ENCODE peak calls at places on chromosomes 16 and 17, in nine cellular contexts. One of them, this sample, is unnamed.

GRCh38 chr17:53516643-53517042 is 306.1 kb upstream of the KIF2B start:
- DNase-seq in IMR-90: no peak
- DNase-seq in nephron progenitor cell: no peak
- DNase-seq in BJ: no peak
- DNase-seq in astrocyte of the spinal cord: peak; percentile 26
- DNase-seq in spleen: no peak
- DNase-seq in OCI-LY7: no peak
- DNase-seq in lower leg skin: no peak
- DNase-seq in body of pancreas: no peak
- DNase-seq in this sample: no peak

GRCh38 chr16:31071861-31072260 is 2.2 kb downstream of the ZNF668 start:
- DNase-seq in IMR-90: peak; percentile 94
- DNase-seq in nephron progenitor cell: no peak
- DNase-seq in BJ: peak; percentile 82
- DNase-seq in astrocyte of the spinal cord: peak; percentile 83
- DNase-seq in spleen: no peak
- DNase-seq in OCI-LY7: no peak
- DNase-seq in lower leg skin: no peak
- DNase-seq in body of pancreas: no peak
- DNase-seq in this sample: no peak

GRCh38 chr17:80591788-80592187 is 47.1 kb downstream of the RPTOR start:
- DNase-seq in IMR-90: no peak
- DNase-seq in nephron progenitor cell: no peak
- DNase-seq in BJ: no peak
- DNase-seq in astrocyte of the spinal cord: no peak
- DNase-seq in spleen: no peak
- DNase-seq in OCI-LY7: no peak
- DNase-seq in lower leg skin: peak; percentile 3
- DNase-seq in body of pancreas: no peak
- DNase-seq in this sample: no peak

GRCh38 chr16:11563493-11564040 is 23.2 kb downstream of the LITAF start:
- DNase-seq in IMR-90: no peak
- DNase-seq in nephron progenitor cell: no peak
- DNase-seq in BJ: no peak
- DNase-seq in astrocyte of the spinal cord: no peak
- DNase-seq in spleen: no peak
- DNase-seq in OCI-LY7: no peak
- DNase-seq in lower leg skin: no peak
- DNase-seq in body of pancreas: no peak
- DNase-seq in this sample: no peak

GRCh38 chr16:58850019-58850626 is 116.0 kb upstream of the GOT2 start:
- DNase-seq in IMR-90: no peak
- DNase-seq in nephron progenitor cell: no peak
- DNase-seq in BJ: no peak
- DNase-seq in astrocyte of the spinal cord: no peak
- DNase-seq in spleen: no peak
- DNase-seq in OCI-LY7: no peak
- DNase-seq in lower leg skin: no peak
- DNase-seq in body of pancreas: no peak
- DNase-seq in this sample: no peak

GRCh38 chr16:88737298-88738166 is 31.2 kb downstream of the CTU2 start:
- DNase-seq in IMR-90: peak; percentile 70
- DNase-seq in nephron progenitor cell: peak; percentile 83
- DNase-seq in BJ: no peak
- DNase-seq in astrocyte of the spinal cord: peak; percentile 52
- DNase-seq in spleen: peak; percentile 96
- DNase-seq in OCI-LY7: peak; percentile 82
- DNase-seq in lower leg skin: no peak
- DNase-seq in body of pancreas: peak; percentile 80
- DNase-seq in this sample: no peak

GRCh38 chr16:89685916-89686315 is 573 bp upstream of the CDK10 start:
- DNase-seq in IMR-90: no peak
- DNase-seq in nephron progenitor cell: no peak
- DNase-seq in BJ: no peak
- DNase-seq in astrocyte of the spinal cord: no peak
- DNase-seq in spleen: no peak
- DNase-seq in OCI-LY7: no peak
- DNase-seq in lower leg skin: no peak
- DNase-seq in body of pancreas: no peak
- DNase-seq in this sample: peak; percentile 53

GRCh38 chr16:10979717-10980601 is 35.6 kb downstream of the CLEC16A start:
- DNase-seq in IMR-90: no peak
- DNase-seq in nephron progenitor cell: no peak
- DNase-seq in BJ: peak; percentile 78
- DNase-seq in astrocyte of the spinal cord: peak; percentile 33
- DNase-seq in spleen: no peak
- DNase-seq in OCI-LY7: no peak
- DNase-seq in lower leg skin: no peak
- DNase-seq in body of pancreas: peak; percentile 38
- DNase-seq in this sample: no peak

GRCh38 chr17:60073621-60074020 is 5.1 kb downstream of the HEATR6 start:
- DNase-seq in IMR-90: no peak
- DNase-seq in nephron progenitor cell: no peak
- DNase-seq in BJ: no peak
- DNase-seq in astrocyte of the spinal cord: no peak
- DNase-seq in spleen: no peak
- DNase-seq in OCI-LY7: no peak
- DNase-seq in lower leg skin: no peak
- DNase-seq in body of pancreas: no peak
- DNase-seq in this sample: no peak

GRCh38 chr16:6726621-6727020 is 606.0 kb upstream of the RBFOX1 start:
- DNase-seq in IMR-90: no peak
- DNase-seq in nephron progenitor cell: no peak
- DNase-seq in BJ: no peak
- DNase-seq in astrocyte of the spinal cord: no peak
- DNase-seq in spleen: no peak
- DNase-seq in OCI-LY7: no peak
- DNase-seq in lower leg skin: no peak
- DNase-seq in body of pancreas: no peak
- DNase-seq in this sample: no peak

GRCh38 chr16:6728381-6728780 is 604.3 kb upstream of the RBFOX1 start:
- DNase-seq in IMR-90: no peak
- DNase-seq in nephron progenitor cell: no peak
- DNase-seq in BJ: no peak
- DNase-seq in astrocyte of the spinal cord: no peak
- DNase-seq in spleen: no peak
- DNase-seq in OCI-LY7: no peak
- DNase-seq in lower leg skin: no peak
- DNase-seq in body of pancreas: no peak
- DNase-seq in this sample: no peak

GRCh38 chr16:6722786-6723185 is 609.9 kb upstream of the RBFOX1 start:
- DNase-seq in IMR-90: no peak
- DNase-seq in nephron progenitor cell: no peak
- DNase-seq in BJ: no peak
- DNase-seq in astrocyte of the spinal cord: no peak
- DNase-seq in spleen: no peak
- DNase-seq in OCI-LY7: no peak
- DNase-seq in lower leg skin: no peak
- DNase-seq in body of pancreas: no peak
- DNase-seq in this sample: no peak

GRCh38 chr16:6725634-6726331 is 606.9 kb upstream of the RBFOX1 start:
- DNase-seq in IMR-90: no peak
- DNase-seq in nephron progenitor cell: no peak
- DNase-seq in BJ: no peak
- DNase-seq in astrocyte of the spinal cord: no peak
- DNase-seq in spleen: no peak
- DNase-seq in OCI-LY7: peak; percentile 4
- DNase-seq in lower leg skin: no peak
- DNase-seq in body of pancreas: no peak
- DNase-seq in this sample: no peak
- TF ChIP-seq CTCF in IMR-90: no peak
- TF ChIP-seq CTCF in nephron progenitor cell: no peak
- TF ChIP-seq CTCF in BJ: no peak
- TF ChIP-seq CTCF in astrocyte of the spinal cord: no peak
- TF ChIP-seq CTCF in spleen: no peak
- TF ChIP-seq CTCF in OCI-LY7: peak; percentile 61
- TF ChIP-seq CTCF in lower leg skin: no peak
- TF ChIP-seq CTCF in body of pancreas: no peak
- TF ChIP-seq CTCF in this sample: peak; percentile 19

DNA sequence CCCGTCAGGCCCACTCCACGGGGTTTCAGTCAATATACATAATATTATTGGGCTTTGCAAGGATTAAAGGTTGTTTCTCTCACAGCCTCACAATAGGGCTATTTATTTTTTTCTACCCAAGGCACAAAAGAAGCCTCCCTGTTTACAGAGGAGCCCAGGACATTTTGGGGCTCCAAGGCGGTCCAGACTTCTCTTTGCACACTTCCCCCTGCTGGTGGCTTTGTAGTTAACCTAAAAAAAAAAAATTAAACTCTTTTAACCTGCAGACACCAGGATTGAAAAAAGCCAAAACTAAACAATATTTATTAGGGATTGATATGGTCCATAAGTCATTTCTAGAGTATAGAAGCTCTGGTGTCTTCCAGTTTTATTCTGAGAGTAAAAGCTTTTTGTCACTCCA is 169.7 kb upstream of the ZFHX3 start:
- DNase-seq in IMR-90: no peak
- DNase-seq in nephron progenitor cell: no peak
- DNase-seq in BJ: no peak
- DNase-seq in astrocyte of the spinal cord: no peak
- DNase-seq in spleen: no peak
- DNase-seq in OCI-LY7: no peak
- DNase-seq in lower leg skin: no peak
- DNase-seq in body of pancreas: no peak
- DNase-seq in this sample: no peak
- TF ChIP-seq CTCF in IMR-90: peak; percentile 21
- TF ChIP-seq CTCF in nephron progenitor cell: peak; percentile 22
- TF ChIP-seq CTCF in BJ: peak; percentile 17
- TF ChIP-seq CTCF in astrocyte of the spinal cord: peak; percentile 24
- TF ChIP-seq CTCF in spleen: no peak
- TF ChIP-seq CTCF in OCI-LY7: peak; percentile 43
- TF ChIP-seq CTCF in lower leg skin: no peak
- TF ChIP-seq CTCF in body of pancreas: no peak
- TF ChIP-seq CTCF in this sample: peak; percentile 66

DNA sequence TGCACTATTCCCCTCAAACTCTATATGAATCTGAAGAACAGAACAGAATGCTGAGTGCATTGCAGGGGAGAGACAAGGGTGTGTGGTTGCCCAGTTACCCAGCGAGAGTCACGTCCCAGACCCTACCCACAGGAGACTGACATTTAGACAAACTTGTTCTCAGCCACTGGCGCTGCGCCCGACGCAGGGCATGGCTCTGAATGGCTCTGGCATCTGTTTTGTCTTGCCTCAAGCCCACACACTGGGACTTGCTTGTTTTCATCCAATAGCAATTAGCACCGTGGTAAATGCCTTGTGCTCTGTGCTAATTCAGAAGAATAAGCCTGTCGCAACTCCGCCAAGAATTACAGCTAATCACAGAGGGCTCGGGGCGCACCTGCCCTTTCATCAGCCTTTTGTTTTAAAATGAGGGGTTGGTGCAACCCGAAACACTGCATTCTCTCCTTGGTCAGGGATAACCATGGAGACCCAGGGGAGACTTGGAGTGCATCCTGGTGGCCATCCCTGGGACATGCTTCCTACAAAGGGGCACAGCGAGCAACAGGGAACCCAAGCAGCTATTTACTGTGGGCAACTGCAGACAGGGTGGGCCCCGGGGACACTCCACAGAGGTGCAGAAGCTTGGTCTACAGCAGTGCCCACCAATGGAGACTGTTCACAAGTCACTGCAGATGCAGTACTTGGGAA is 220.5 kb upstream of the ZFHX3 start:
- DNase-seq in IMR-90: peak; percentile 16
- DNase-seq in nephron progenitor cell: no peak
- DNase-seq in BJ: no peak
- DNase-seq in astrocyte of the spinal cord: no peak
- DNase-seq in spleen: no peak
- DNase-seq in OCI-LY7: no peak
- DNase-seq in lower leg skin: no peak
- DNase-seq in body of pancreas: no peak
- DNase-seq in this sample: no peak
- TF ChIP-seq CTCF in IMR-90: peak; percentile 25
- TF ChIP-seq CTCF in nephron progenitor cell: peak; percentile 14
- TF ChIP-seq CTCF in BJ: peak; percentile 59
- TF ChIP-seq CTCF in astrocyte of the spinal cord: peak; percentile 21
- TF ChIP-seq CTCF in spleen: no peak
- TF ChIP-seq CTCF in OCI-LY7: no peak
- TF ChIP-seq CTCF in lower leg skin: no peak
- TF ChIP-seq CTCF in body of pancreas: no peak
- TF ChIP-seq CTCF in this sample: peak; percentile 55

DNA sequence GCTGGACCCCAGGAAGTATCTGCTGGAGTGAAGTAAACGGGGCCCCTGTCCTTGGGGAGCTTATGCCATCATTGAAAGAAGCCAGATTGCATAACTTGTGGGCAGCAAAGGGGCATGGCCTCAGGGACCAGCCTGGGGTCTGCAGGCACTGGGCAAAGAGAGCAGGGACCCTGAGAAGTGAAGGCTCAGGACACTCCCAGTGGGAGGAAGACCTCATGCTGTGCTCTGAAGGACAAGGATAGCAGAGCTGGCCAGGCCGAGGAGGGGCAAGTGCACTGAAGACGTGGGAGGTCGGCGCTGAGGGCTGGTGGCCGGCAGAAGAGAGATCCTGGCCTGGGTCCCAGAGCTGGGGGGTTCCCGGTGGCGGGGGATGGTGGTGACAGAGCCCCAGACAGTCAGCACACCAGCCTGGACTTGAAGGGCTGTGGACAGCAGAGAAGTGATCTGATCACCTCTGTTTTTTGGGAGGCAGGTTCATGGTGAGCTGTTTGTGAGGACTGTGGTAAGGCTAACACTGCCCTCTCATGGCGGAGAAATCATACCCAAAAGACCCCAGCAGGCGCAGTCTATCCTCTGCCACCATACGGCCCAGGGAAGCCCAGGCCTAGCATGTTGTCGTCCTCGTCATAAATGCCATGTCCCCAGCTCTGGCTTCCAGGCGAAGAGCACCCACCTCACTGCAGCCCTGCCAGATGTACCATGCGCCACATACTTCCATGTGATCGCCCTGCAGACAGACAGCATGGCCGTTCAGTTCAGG is 7.1 kb upstream of the CNP start:
- DNase-seq in IMR-90: peak; percentile 66
- DNase-seq in nephron progenitor cell: peak; percentile 40
- DNase-seq in BJ: no peak
- DNase-seq in astrocyte of the spinal cord: peak; percentile 50
- DNase-seq in spleen: no peak
- DNase-seq in OCI-LY7: peak; percentile 61
- DNase-seq in lower leg skin: no peak
- DNase-seq in body of pancreas: peak; percentile 51
- DNase-seq in this sample: no peak
- TF ChIP-seq CTCF in IMR-90: peak; percentile 56
- TF ChIP-seq CTCF in nephron progenitor cell: peak; percentile 34
- TF ChIP-seq CTCF in BJ: peak; percentile 52
- TF ChIP-seq CTCF in astrocyte of the spinal cord: peak; percentile 56
- TF ChIP-seq CTCF in spleen: peak; percentile 32
- TF ChIP-seq CTCF in OCI-LY7: peak; percentile 76
- TF ChIP-seq CTCF in lower leg skin: no peak
- TF ChIP-seq CTCF in body of pancreas: peak; percentile 49
- TF ChIP-seq CTCF in this sample: peak; percentile 78

GRCh38 chr17:76399175-76400172 is 15.1 kb downstream of the SPHK1 start:
- DNase-seq in IMR-90: no peak
- DNase-seq in nephron progenitor cell: no peak
- DNase-seq in BJ: no peak
- DNase-seq in astrocyte of the spinal cord: no peak
- DNase-seq in spleen: no peak
- DNase-seq in OCI-LY7: no peak
- DNase-seq in lower leg skin: no peak
- DNase-seq in body of pancreas: no peak
- DNase-seq in this sample: no peak
- TF ChIP-seq CTCF in IMR-90: no peak
- TF ChIP-seq CTCF in nephron progenitor cell: no peak
- TF ChIP-seq CTCF in BJ: no peak
- TF ChIP-seq CTCF in astrocyte of the spinal cord: no peak
- TF ChIP-seq CTCF in spleen: no peak
- TF ChIP-seq CTCF in OCI-LY7: no peak
- TF ChIP-seq CTCF in lower leg skin: no peak
- TF ChIP-seq CTCF in body of pancreas: no peak
- TF ChIP-seq CTCF in this sample: no peak